ENCODE peak calls at places on chromosomes 13 and 19, in nine cellular contexts. L, M, H, G, F, V, X, B and K are unnamed samples.

GRCh38 chr13:112178769-112179168 is 111.8 kb downstream of the SOX1 start:
- DNase-seq in L (no peak), M (no peak), H (no peak), G (no peak), F (no peak), V (no peak), X (no peak), B (no peak), K (no peak)

GRCh38 chr19:57587529-57587928 is 3.6 kb downstream of the ZIK1 start:
- DNase-seq in L (peak), M (no peak), H (no peak), G (peak), F (no peak), V (no peak), X (no peak), B (no peak), K (no peak)

GRCh38 chr19:12695997-12696365 is 450 bp downstream of the FBXW9 start:
- DNase-seq in L (no peak), M (no peak), H (no peak), G (peak), F (peak), V (no peak), X (no peak), B (no peak), K (no peak)

GRCh38 chr13:59043016-59043415 is 1120.7 kb downstream of the DIAPH3 start:
- DNase-seq in L (no peak), M (no peak), H (no peak), G (no peak), F (no peak), V (no peak), X (no peak), B (no peak), K (no peak)

GRCh38 chr19:40736661-40737060 is 13.6 kb downstream of the ACTMAP start:
- DNase-seq in L (no peak), M (no peak), H (no peak), G (no peak), F (no peak), V (no peak), X (no peak), B (no peak), K (no peak)

GRCh38 chr19:10238172-10238783 is 7.1 kb upstream of the S1PR2 start:
- DNase-seq in L (peak), M (no peak), H (no peak), G (no peak), F (peak), V (no peak), X (peak), B (no peak), K (no peak)

GRCh38 chr19:46125447-46125846 is 959 bp upstream of the IGFL3 start:
- DNase-seq in L (no peak), M (no peak), H (no peak), G (no peak), F (no peak), V (no peak), X (no peak), B (no peak), K (no peak)

GRCh38 chr13:98216135-98216565 is 39.1 kb upstream of the RNF113B start:
- DNase-seq in L (peak), M (no peak), H (no peak), G (peak), F (peak), V (no peak), X (peak), B (no peak), K (no peak)